ENCODE peak calls at places on chromosome 5, in five cellular contexts. P is AG04449, Z is breast epithelium, H is PC-9, R is endodermal cell. Q is an unnamed sample.

GRCh38 chr5:14870347-14871083 is 1.1 kb downstream of the ANKH start:
- DNase-seq in P (no peak), Z (peak; percentile 29), H (no peak), R (no peak), Q (no peak)

GRCh38 chr5:29367176-29367833 is 1826.2 kb upstream of the CDH6 start:
- DNase-seq in P (no peak), Z (no peak), H (no peak), R (peak; percentile 61), Q (no peak)

GRCh38 chr5:149141957-149142851 is 911 bp downstream of the ABLIM3 start:
- DNase-seq in P (no peak), Z (no peak), H (no peak), R (no peak), Q (peak; percentile 62)

GRCh38 chr5:131394128-131394527 is 130.3 kb downstream of the CDC42SE2 start:
- DNase-seq in P (no peak), Z (no peak), H (no peak), R (no peak), Q (peak; percentile 63)

GRCh38 chr5:107739661-107740060 is 68.9 kb upstream of the EFNA5 start:
- DNase-seq in P (no peak), Z (no peak), H (peak; percentile 64), R (no peak), Q (no peak)

GRCh38 chr5:2759696-2760461 is 8.4 kb upstream of the IRX2 start:
- DNase-seq in P (no peak), Z (no peak), H (peak; percentile 89), R (no peak), Q (no peak)

GRCh38 chr5:40834391-40834848 is 602 bp downstream of the RPL37 start:
- DNase-seq in P (no peak), Z (no peak), H (no peak), R (no peak), Q (peak; percentile 47)

GRCh38 chr5:171543486-171543885 is 124.0 kb downstream of the FGF18 start:
- DNase-seq in P (no peak), Z (no peak), H (peak; percentile 61), R (no peak), Q (no peak)

GRCh38 chr5:98307811-98308210 is 465.7 kb upstream of the RGMB start:
- DNase-seq in P (peak; percentile 52), Z (no peak), H (no peak), R (no peak), Q (peak; percentile 90)

GRCh38 chr5:55187370-55187769 is 14.4 kb upstream of the CDC20B start:
- DNase-seq in P (no peak), Z (no peak), H (peak; percentile 54), R (no peak), Q (no peak)

GRCh38 chr5:19322716-19323485 is 665.1 kb downstream of the CDH18 start:
- DNase-seq in P (no peak), Z (no peak), H (peak; percentile 42), R (peak; percentile 47), Q (peak; percentile 0)

GRCh38 chr5:130104895-130105684 is 200.8 kb downstream of the CHSY3 start:
- DNase-seq in P (no peak), Z (no peak), H (no peak), R (no peak), Q (peak; percentile 18)

GRCh38 chr5:94288937-94289336 is 329.5 kb downstream of the KIAA0825 start:
- DNase-seq in P (peak; percentile 37), Z (no peak), H (no peak), R (no peak), Q (peak; percentile 29)

GRCh38 chr5:115379622-115380344 is 83.3 kb upstream of the CCDC112 start:
- DNase-seq in P (no peak), Z (no peak), H (peak; percentile 91), R (no peak), Q (no peak)

GRCh38 chr5:17439956-17440355 is 58.1 kb upstream of the TAF11L2 start:
- DNase-seq in P (no peak), Z (no peak), H (no peak), R (no peak), Q (no peak)

GRCh38 chr5:168364738-168365550 is 73.5 kb downstream of the WWC1 start:
- DNase-seq in P (no peak), Z (peak; percentile 76), H (peak; percentile 88), R (peak; percentile 80), Q (peak; percentile 63)

GRCh38 chr5:174589599-174589998 is 134.8 kb upstream of the MSX2 start:
- DNase-seq in P (no peak), Z (no peak), H (peak; percentile 58), R (no peak), Q (no peak)

GRCh38 chr5:147461915-147462314 is 48.0 kb downstream of the DPYSL3 start:
- DNase-seq in P (no peak), Z (no peak), H (no peak), R (no peak), Q (no peak)

GRCh38 chr5:169978744-169979143 is 1.6 kb downstream of the INSYN2B start:
- DNase-seq in P (no peak), Z (no peak), H (no peak), R (no peak), Q (peak; percentile 18)

GRCh38 chr5:145943674-145944121 is 7.3 kb downstream of the SH3RF2 start:
- DNase-seq in P (no peak), Z (peak; percentile 33), H (peak; percentile 83), R (no peak), Q (peak; percentile 68)

GRCh38 chr5:111379391-111379816 is 132.9 kb downstream of the STARD4 start:
- DNase-seq in P (no peak), Z (no peak), H (no peak), R (no peak), Q (no peak)

GRCh38 chr5:130805601-130806000 is 359.5 kb downstream of the HINT1 start:
- DNase-seq in P (no peak), Z (no peak), H (no peak), R (no peak), Q (no peak)

GRCh38 chr5:151063136-151063544 is 17.7 kb downstream of the TNIP1 start:
- DNase-seq in P (no peak), Z (no peak), H (peak; percentile 55), R (no peak), Q (peak; percentile 89)

GRCh38 chr5:80149161-80149609 is 106.7 kb downstream of the SERINC5 start:
- DNase-seq in P (no peak), Z (no peak), H (no peak), R (no peak), Q (no peak)

GRCh38 chr5:51096859-51097258 is 286.4 kb upstream of the ISL1 start:
- DNase-seq in P (no peak), Z (no peak), H (no peak), R (no peak), Q (no peak)

GRCh38 chr5:154220625-154221024 is 30.1 kb downstream of the GALNT10 start:
- DNase-seq in P (no peak), Z (no peak), H (peak; percentile 82), R (no peak), Q (peak; percentile 86)

GRCh38 chr5:124743534-124744169 is 2.8 kb downstream of the ZNF608 start:
- DNase-seq in P (no peak), Z (no peak), H (no peak), R (peak; percentile 70), Q (peak; percentile 23)

GRCh38 chr5:124871299-124871698 is 124.9 kb upstream of the ZNF608 start:
- DNase-seq in P (peak; percentile 26), Z (no peak), H (no peak), R (no peak), Q (peak; percentile 49)

GRCh38 chr5:73376618-73377170 is 71.9 kb downstream of the FOXD1 start:
- DNase-seq in P (no peak), Z (no peak), H (peak; percentile 45), R (no peak), Q (peak; percentile 62)

GRCh38 chr5:1959911-1960581 is 77.3 kb upstream of the IRX4 start:
- DNase-seq in P (no peak), Z (no peak), H (no peak), R (peak; percentile 28), Q (no peak)

GRCh38 chr5:111493031-111493430 is 19.3 kb downstream of the STARD4 start:
- DNase-seq in P (no peak), Z (no peak), H (no peak), R (no peak), Q (no peak)

GRCh38 chr5:95963650-95964410 is 2.2 kb upstream of the ELL2 start:
- DNase-seq in P (no peak), Z (no peak), H (peak; percentile 72), R (no peak), Q (peak; percentile 72)

DNA sequence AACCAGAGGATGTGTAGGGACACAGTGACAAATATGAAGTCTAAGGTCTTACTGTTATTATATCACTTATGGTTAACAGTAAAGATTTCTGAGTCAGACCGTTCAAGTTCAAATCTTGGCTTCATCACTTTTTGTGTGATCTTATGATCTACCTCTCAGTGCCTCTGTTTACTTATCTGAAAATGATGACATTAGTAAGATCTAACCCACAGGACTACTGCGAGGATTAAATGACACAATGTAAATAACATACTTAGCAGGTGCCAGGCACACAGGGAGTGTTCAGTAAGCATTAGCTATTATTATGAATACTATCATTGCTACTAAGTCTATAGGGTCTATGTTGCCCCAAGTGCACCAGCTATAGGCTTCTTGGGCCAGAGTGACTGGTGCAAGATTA is 2.0 kb downstream of the IRF1 start:
- DNase-seq in P (no peak), Z (no peak), H (no peak), R (no peak), Q (no peak)
- H3K4me3 ChIP-seq in P (peak overlapping the region; percentile 92), Z (peak overlapping the region; percentile 97), H (peak overlapping the region; percentile 96), R (no peak overlapping the region), Q (no peak overlapping the region)

GRCh38 chr5:33936004-33936380 is 194 bp upstream of the RXFP3 start:
- DNase-seq in P (no peak), Z (no peak), H (no peak), R (peak; percentile 95), Q (peak; percentile 69)
- TF ChIP-seq CTCF in P (no peak), Z (no peak), H (no peak), R (no peak), Q (no peak)

GRCh38 chr5:10757043-10757442 is 4.0 kb downstream of the DAP start:
- DNase-seq in P (no peak), Z (no peak), H (no peak), R (peak; percentile 58), Q (no peak)
- H3K4me3 ChIP-seq in P (peak overlapping the region; percentile 24), Z (no peak overlapping the region), H (no peak overlapping the region), R (no peak overlapping the region), Q (no peak overlapping the region)

GRCh38 chr5:142438573-142438972 is 113.8 kb upstream of the SPRY4 start:
- DNase-seq in P (no peak), Z (no peak), H (no peak), R (peak; percentile 18), Q (no peak)

GRCh38 chr5:142437563-142437962 is 112.7 kb upstream of the SPRY4 start:
- DNase-seq in P (no peak), Z (no peak), H (no peak), R (peak; percentile 37), Q (no peak)

GRCh38 chr5:142439208-142439607 is 114.4 kb upstream of the SPRY4 start:
- DNase-seq in P (no peak), Z (no peak), H (no peak), R (no peak), Q (peak; percentile 85)

GRCh38 chr5:142445266-142445665 is 120.4 kb upstream of the SPRY4 start:
- DNase-seq in P (no peak), Z (no peak), H (peak; percentile 65), R (no peak), Q (no peak)

DNA sequence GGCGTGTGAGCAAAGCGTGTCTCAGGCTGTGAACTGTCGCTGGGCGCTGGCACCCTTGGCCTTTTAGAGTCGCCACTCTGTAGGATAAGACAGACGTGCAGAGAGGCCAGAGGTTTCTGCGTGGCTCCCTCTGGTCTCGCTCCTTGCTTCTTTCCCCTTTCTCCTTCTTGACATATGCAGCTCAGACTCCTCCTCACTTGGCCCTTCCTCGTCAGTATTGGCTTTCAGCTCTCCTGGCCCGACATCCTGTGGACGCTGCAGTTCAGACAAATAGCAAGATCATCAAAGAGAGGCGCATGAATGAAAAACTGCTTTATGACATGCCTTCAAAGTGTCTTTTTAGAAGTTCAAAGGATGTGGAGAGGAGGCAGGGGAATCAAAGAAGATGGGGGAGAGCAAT is 116.8 kb upstream of the SPRY4 start:
- DNase-seq in P (no peak), Z (no peak), H (no peak), R (no peak), Q (peak; percentile 76)
- TF ChIP-seq CTCF in P (peak; percentile 11), Z (no peak), H (no peak), R (no peak), Q (no peak)

Q was measured in cardiac fibroblast.